ENCODE peak calls at places on chromosomes 7 and 10, in six cellular contexts. E is esophagus squamous epithelium; P is coronary artery; A is CD8-positive, alpha-beta T cell; G is stomach; Q is thyroid gland. K is an unnamed sample.

GRCh38 chr10:7626283-7626682 is 40.5 kb downstream of the ITIH5 start:
- DNase-seq in E (no peak), P (no peak), A (no peak), G (no peak), Q (no peak), K (no peak)

GRCh38 chr7:55128693-55129394 is 110.0 kb downstream of the EGFR start:
- DNase-seq in E (no peak), P (no peak), A (no peak), G (no peak), Q (peak; percentile 81), K (peak; percentile 17)

GRCh38 chr7:68943786-68944185 is 654.5 kb upstream of the AUTS2 start:
- DNase-seq in E (no peak), P (no peak), A (no peak), G (no peak), Q (no peak), K (no peak)

GRCh38 chr10:33279791-33280190 is 54.7 kb downstream of the NRP1 start:
- DNase-seq in E (no peak), P (no peak), A (no peak), G (no peak), Q (no peak), K (no peak)

GRCh38 chr7:122674502-122674901 is 24.4 kb downstream of the RNF133 start:
- DNase-seq in E (no peak), P (no peak), A (no peak), G (peak; percentile 55), Q (peak; percentile 45), K (no peak)

GRCh38 chr7:139875821-139876241 is 46.8 kb downstream of the TBXAS1 start:
- DNase-seq in E (no peak), P (peak; percentile 64), A (no peak), G (no peak), Q (no peak), K (no peak)

GRCh38 chr10:4661572-4662255 is 164.3 kb upstream of the AKR1E2 start:
- DNase-seq in E (no peak), P (peak; percentile 93), A (no peak), G (peak; percentile 31), Q (peak; percentile 80), K (no peak)

GRCh38 chr10:101736666-101737065 is 39.2 kb downstream of the FGF8 start:
- DNase-seq in E (no peak), P (no peak), A (no peak), G (no peak), Q (no peak), K (no peak)

GRCh38 chr7:6479067-6479466 is 31.3 kb upstream of the DAGLB start:
- DNase-seq in E (no peak), P (no peak), A (no peak), G (no peak), Q (peak; percentile 55), K (no peak)

GRCh38 chr7:10128748-10129147 is 844.9 kb upstream of the PHF14 start:
- DNase-seq in E (no peak), P (no peak), A (no peak), G (no peak), Q (no peak), K (no peak)

GRCh38 chr10:124955243-124955642 is 13.3 kb downstream of the ZRANB1 start:
- DNase-seq in E (no peak), P (no peak), A (no peak), G (no peak), Q (no peak), K (no peak)

GRCh38 chr10:73920084-73920483 is 9.2 kb downstream of the PLAU start:
- DNase-seq in E (no peak), P (no peak), A (no peak), G (no peak), Q (peak; percentile 41), K (peak; percentile 40)

GRCh38 chr7:127792528-127793342 is 140.7 kb downstream of the SND1 start:
- DNase-seq in E (no peak), P (no peak), A (peak; percentile 1), G (peak; percentile 40), Q (peak; percentile 11), K (no peak)

GRCh38 chr10:22629843-22630228 is 84.5 kb downstream of the PIP4K2A start:
- DNase-seq in E (no peak), P (no peak), A (no peak), G (no peak), Q (no peak), K (no peak)

GRCh38 chr7:1544896-1545416 is 11.0 kb downstream of the TMEM184A start:
- DNase-seq in E (no peak), P (no peak), A (no peak), G (no peak), Q (no peak), K (no peak)

GRCh38 chr7:108660465-108660864 is 90.8 kb downstream of the DNAJB9 start:
- DNase-seq in E (no peak), P (no peak), A (no peak), G (no peak), Q (no peak), K (no peak)

GRCh38 chr10:32950457-32951109 is 7.4 kb downstream of the ITGB1 start:
- DNase-seq in E (no peak), P (no peak), A (no peak), G (no peak), Q (no peak), K (no peak)

GRCh38 chr10:16611037-16611436 is 89.4 kb upstream of the C1QL3 start:
- DNase-seq in E (no peak), P (no peak), A (no peak), G (no peak), Q (peak; percentile 24), K (no peak)

GRCh38 chr7:111750168-111750715 is 187.9 kb upstream of the IMMP2L start:
- DNase-seq in E (no peak), P (no peak), A (no peak), G (no peak), Q (no peak), K (no peak)

GRCh38 chr7:82507365-82507975 is 63.9 kb upstream of the CACNA2D1 start:
- DNase-seq in E (no peak), P (no peak), A (no peak), G (no peak), Q (no peak), K (no peak)

GRCh38 chr10:126846959-126847358 is 58.3 kb upstream of the DOCK1 start:
- DNase-seq in E (no peak), P (no peak), A (no peak), G (no peak), Q (no peak), K (no peak)
- TF ChIP-seq CTCF in E (no peak), P (no peak), A (no peak), G (no peak), Q (no peak), K (no peak)

GRCh38 chr7:4964506-4964905 is 5.5 kb upstream of the MMD2 start:
- DNase-seq in E (no peak), P (no peak), A (no peak), G (no peak), Q (no peak), K (no peak)

GRCh38 chr7:4959881-4960280 is 894 bp upstream of the MMD2 start:
- DNase-seq in E (no peak), P (no peak), A (no peak), G (no peak), Q (no peak), K (no peak)

GRCh38 chr7:4965295-4966022 is 6.5 kb upstream of the MMD2 start:
- DNase-seq in E (no peak), P (no peak), A (no peak), G (no peak), Q (no peak), K (no peak)

GRCh38 chr7:4960363-4960762 is 1.4 kb upstream of the MMD2 start:
- DNase-seq in E (no peak), P (no peak), A (no peak), G (no peak), Q (no peak), K (no peak)

GRCh38 chr7:4962872-4963775 is 4.1 kb upstream of the MMD2 start:
- DNase-seq in E (no peak), P (no peak), A (no peak), G (no peak), Q (no peak), K (no peak)
- TF ChIP-seq CTCF in E (no peak), P (no peak), A (no peak), G (no peak), Q (no peak), K (no peak)

DNA sequence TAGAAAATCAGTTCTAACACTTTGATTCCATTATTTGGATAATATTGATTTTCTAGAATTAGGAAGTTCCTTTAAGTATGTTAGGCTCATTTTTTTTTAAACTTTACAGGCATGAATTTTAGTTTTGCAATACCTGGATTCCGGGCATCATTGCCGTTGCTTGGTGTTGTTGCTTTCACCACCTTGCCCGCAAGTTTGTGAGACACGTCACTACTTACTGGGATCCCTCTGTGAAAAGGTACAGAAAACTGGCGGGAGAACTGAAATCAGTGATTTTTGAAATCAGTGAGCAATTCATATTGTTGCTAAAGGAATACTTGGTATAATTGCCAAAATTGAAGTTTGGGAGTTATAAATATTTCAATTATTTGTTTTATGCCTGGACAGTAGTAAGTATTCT is 232.3 kb upstream of the NPY start:
- DNase-seq in E (no peak), P (no peak), A (no peak), G (no peak), Q (no peak), K (no peak)
- TF ChIP-seq CTCF in E (no peak), P (no peak), A (no peak), G (no peak), Q (no peak), K (no peak)

GRCh38 chr10:72567884-72568283 is 58.0 kb downstream of the MICU1 start:
- DNase-seq in E (no peak), P (no peak), A (no peak), G (no peak), Q (no peak), K (no peak)
- TF ChIP-seq CTCF in E (no peak), P (no peak), A (no peak), G (no peak), Q (no peak), K (peak; percentile 41)

DNA sequence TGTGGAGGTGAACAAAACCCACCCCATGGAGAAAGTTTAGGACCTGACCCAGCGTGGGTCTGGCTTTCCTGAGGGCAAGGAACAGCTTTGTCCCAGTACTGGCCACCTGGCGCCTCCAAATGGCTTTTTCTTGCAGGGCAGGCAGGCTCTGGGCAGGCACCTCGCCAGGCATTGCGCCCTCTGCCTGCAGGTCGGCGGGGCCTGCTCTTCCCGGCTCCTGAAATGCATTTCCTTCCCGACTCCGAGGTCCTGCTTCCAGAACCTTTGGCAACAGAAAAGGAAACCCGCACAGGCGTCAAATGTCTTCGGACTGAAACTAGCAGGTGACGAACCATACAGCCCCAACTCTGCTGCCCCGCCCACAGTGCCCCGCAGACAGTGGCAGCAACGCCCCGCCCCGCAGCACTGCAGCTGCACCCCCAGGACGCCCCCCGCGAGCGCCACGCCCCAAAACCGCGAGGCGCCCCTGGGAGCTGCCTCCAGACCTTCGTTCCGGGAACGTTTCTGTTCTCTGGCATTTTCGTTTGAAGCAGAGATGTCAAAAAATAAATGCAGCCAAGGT is 65.5 kb downstream of the C10orf143 start:
- DNase-seq in E (no peak), P (peak; percentile 62), A (no peak), G (no peak), Q (no peak), K (no peak)
- TF ChIP-seq CTCF in E (no peak), P (no peak), A (no peak), G (no peak), Q (no peak), K (no peak)

GRCh38 chr10:48506147-48506917 is 98.5 kb downstream of the ARHGAP22 start:
- DNase-seq in E (no peak), P (no peak), A (no peak), G (peak; percentile 24), Q (no peak), K (peak; percentile 56)
- TF ChIP-seq CTCF in E (peak; percentile 16), P (no peak), A (no peak), G (no peak), Q (no peak), K (peak; percentile 24)